ENCODE peak calls at places on chromosomes 4 and X, in five cellular contexts. P is stimulated activated CD8-positive, alpha-beta memory T cell treated with anti-CD3 and anti-CD28 coated beads, Interleukin-4, amount 100 ng/mL, for 24 hours; K is ecto neural progenitor cell; A is AG10803; H is stimulated activated CD4-positive, alpha-beta T cell treated with anti-CD3 and anti-CD28 coated beads, Interleukin-1b, Interleukin-23, amount 100 ng/mL, for 4 hours. U is an unnamed sample.

GRCh38 chr4:123017636-123018390 is 95.4 kb upstream of the NUDT6 start:
- DNase-seq in H (no peak), A (peak; percentile 84), P (no peak), K (no peak), U (peak; percentile 16)

GRCh38 chr4:13907255-13907751 is 279.8 kb upstream of the BOD1L1 start:
- DNase-seq in H (no peak), P (no peak), A (peak; percentile 97), K (no peak), U (peak; percentile 93)

GRCh38 chr4:3257691-3258482 is 8.9 kb downstream of the MSANTD1 start:
- DNase-seq in P (no peak), K (no peak), A (peak; percentile 36), H (no peak), U (no peak)

GRCh38 chr4:38753021-38753806 is 29.6 kb downstream of the TLR10 start:
- DNase-seq in P (no peak), A (peak; percentile 100), H (no peak), K (peak; percentile 93), U (peak; percentile 97)

GRCh38 chr4:175874290-175874689 is 62.2 kb upstream of the GPM6A start:
- DNase-seq in K (no peak), H (no peak), P (no peak), A (no peak), U (no peak)

GRCh38 chrX:53445977-53446376 is 11.8 kb upstream of the HSD17B10 start:
- DNase-seq in P (no peak), A (peak; percentile 15), H (peak; percentile 22), K (peak; percentile 45), U (peak; percentile 38)

GRCh38 chr4:81758865-81759264 is 287.2 kb upstream of the RASGEF1B start:
- DNase-seq in P (no peak), K (no peak), H (no peak), A (no peak), U (no peak)

GRCh38 chr4:10346023-10346422 is 111.2 kb downstream of the ZNF518B start:
- DNase-seq in P (no peak), H (no peak), A (peak; percentile 68), K (no peak), U (no peak)

GRCh38 chr4:136742330-136742729 is 790.0 kb downstream of the PCDH18 start:
- DNase-seq in A (no peak), K (no peak), H (no peak), P (no peak), U (peak; percentile 32)

GRCh38 chr4:159487284-159487747 is 384.4 kb downstream of the RAPGEF2 start:
- DNase-seq in A (peak; percentile 75), K (peak; percentile 74), H (no peak), P (no peak), U (peak; percentile 76)

GRCh38 chr4:187887886-187888285 is 107.7 kb upstream of the ZFP42 start:
- DNase-seq in K (no peak), P (no peak), A (no peak), H (no peak), U (no peak)

GRCh38 chr4:119080721-119081541 is 54.7 kb upstream of the MYOZ2 start:
- DNase-seq in A (no peak), H (no peak), K (no peak), P (no peak), U (peak; percentile 20)

GRCh38 chr4:110452546-110452945 is 23.4 kb upstream of the ENPEP start:
- DNase-seq in P (no peak), A (no peak), K (no peak), H (no peak), U (no peak)

GRCh38 chr4:88107406-88108107 is 50.9 kb downstream of the ABCG2 start:
- DNase-seq in P (no peak), A (peak; percentile 8), H (no peak), K (no peak), U (peak; percentile 16)

GRCh38 chr4:169270156-169270809 is 473 bp downstream of the SH3RF1 start:
- DNase-seq in H (no peak), P (peak; percentile 4), A (peak; percentile 52), K (peak; percentile 72), U (peak; percentile 50)

GRCh38 chr4:113285512-113285911 is 236.1 kb downstream of the ANK2 start:
- DNase-seq in K (no peak), H (no peak), P (no peak), A (no peak), U (no peak)

GRCh38 chr4:95889662-95890061 is 49.8 kb downstream of the PDHA2 start:
- DNase-seq in A (no peak), P (no peak), H (no peak), K (no peak), U (no peak)

GRCh38 chr4:4791299-4791798 is 68.1 kb upstream of the MSX1 start:
- DNase-seq in P (no peak), H (no peak), K (peak; percentile 56), A (peak; percentile 54), U (no peak)

GRCh38 chrX:10620121-10620699 is at the start of gene MID1:
- DNase-seq in H (no peak), A (peak; percentile 68), K (peak; percentile 84), P (no peak), U (peak; percentile 83)

GRCh38 chr4:123659759-123660158 is 263.2 kb downstream of the SPRY1 start:
- DNase-seq in K (no peak), P (no peak), A (no peak), H (no peak), U (peak; percentile 32)

GRCh38 chr4:110753461-110753860 is 130.6 kb upstream of the PITX2 start:
- DNase-seq in H (no peak), P (no peak), K (no peak), A (peak; percentile 56), U (no peak)

GRCh38 chr4:123599920-123600394 is 203.4 kb downstream of the SPRY1 start:
- DNase-seq in P (peak; percentile 28), A (peak; percentile 67), H (peak; percentile 7), K (no peak), U (peak; percentile 66)

GRCh38 chrX:132488092-132488749 is 617 bp downstream of the MBNL3 start:
- DNase-seq in H (peak; percentile 7), A (peak; percentile 25), K (no peak), P (peak; percentile 4), U (no peak)

GRCh38 chr4:1044469-1045192 is 33.2 kb downstream of the FGFRL1 start:
- DNase-seq in K (no peak), P (no peak), A (peak; percentile 27), H (no peak), U (peak; percentile 5)

GRCh38 chr4:6730603-6731300 is 14.8 kb downstream of the BLOC1S4 start:
- DNase-seq in P (no peak), A (no peak), H (no peak), K (no peak), U (peak; percentile 24)

GRCh38 chr4:86927843-86928395 is 6.9 kb upstream of the AFF1 start:
- DNase-seq in P (no peak), A (peak; percentile 97), H (no peak), K (no peak), U (peak; percentile 97)

GRCh38 chr4:89752932-89753598 is 83.9 kb downstream of the SNCA start:
- DNase-seq in A (peak; percentile 87), H (no peak), P (no peak), K (no peak), U (peak; percentile 82)

U was measured in fibroblast of villous mesenchyme.